ENCODE peak calls at places on chromosomes 12 and 14, in ten cellular contexts. C is HEK293T; B is left kidney; P is NCI-H2171 treated with DMSO at 0.1 percent for 48 hours; Q is NCI-H460; N is dorsolateral prefrontal cortex; O is NCI-H748 treated with DMSO at 0.1 percent for 48 hours; G is fibroblast of pulmonary artery; Y is ascending aorta; X is CD4-positive, CD25-positive, alpha-beta regulatory T cell. M is an unnamed sample.

GRCh38 chr14:74249433-74250375 is 10.5 kb downstream of the VSX2 start:
- DNase-seq in N (no peak), P (no peak), C (no peak), O (no peak), X (no peak), Y (no peak), Q (no peak), B (no peak), G (no peak), M (no peak)

GRCh38 chr14:73189651-73190050 is 47.7 kb upstream of the PAPLN start:
- DNase-seq in Y (no peak), X (no peak), B (no peak), C (no peak), Q (no peak), O (no peak), P (no peak), N (no peak), G (no peak), M (no peak)

GRCh38 chr12:85531345-85531744 is 251.3 kb downstream of the ALX1 start:
- DNase-seq in N (no peak), B (no peak), Y (no peak), Q (no peak), G (no peak), P (no peak), C (no peak), X (no peak), O (no peak), M (no peak)

GRCh38 chr14:69133206-69134125 is 19.5 kb downstream of the DCAF5 start:
- DNase-seq in P (no peak), O (no peak), G (peak; percentile 84), N (no peak), C (peak; percentile 19), Y (no peak), X (no peak), B (no peak), Q (peak; percentile 62), M (peak; percentile 70)

GRCh38 chr12:49615725-49616124 is 7.6 kb upstream of the PRPF40B start:
- DNase-seq in Q (no peak), O (no peak), B (no peak), C (no peak), Y (no peak), P (no peak), X (no peak), G (peak; percentile 20), N (no peak), M (no peak)

GRCh38 chr12:23202746-23203145 is 577.8 kb downstream of the ETNK1 start:
- DNase-seq in C (no peak), Y (no peak), Q (no peak), G (no peak), B (no peak), N (no peak), X (no peak), O (no peak), P (no peak), M (no peak)

GRCh38 chr12:39145175-39145999 is 240.0 kb upstream of the CPNE8 start:
- DNase-seq in Q (peak; percentile 49), B (peak; percentile 78), Y (no peak), O (no peak), G (peak; percentile 43), N (no peak), C (no peak), P (no peak), X (no peak), M (peak; percentile 61)

GRCh38 chr14:63875311-63875710 is 22.5 kb downstream of the SYNE2 start:
- DNase-seq in G (peak; percentile 97), Q (no peak), Y (peak; percentile 77), B (no peak), P (no peak), X (no peak), O (no peak), C (no peak), N (no peak), M (no peak)

GRCh38 chr14:30375280-30375892 is 183.6 kb upstream of the G2E3 start:
- DNase-seq in G (peak; percentile 64), Y (peak; percentile 71), N (peak; percentile 73), O (peak; percentile 71), B (peak; percentile 66), P (peak; percentile 51), C (peak; percentile 57), X (peak; percentile 36), Q (peak; percentile 40), M (peak; percentile 71)

GRCh38 chr12:47590771-47591368 is 115.0 kb downstream of the RPAP3 start:
- DNase-seq in N (no peak), B (peak; percentile 53), O (no peak), P (no peak), Q (no peak), X (no peak), C (no peak), Y (no peak), G (no peak), M (no peak)

GRCh38 chr12:104686196-104686595 is 229.4 kb downstream of the CHST11 start:
- DNase-seq in N (no peak), P (peak; percentile 84), Y (no peak), B (peak; percentile 47), Q (no peak), G (peak; percentile 47), C (no peak), X (no peak), O (no peak), M (no peak)

GRCh38 chr14:19878029-19878642 is 3.2 kb downstream of the OR4K2 start:
- DNase-seq in O (no peak), Q (peak; percentile 39), N (no peak), X (no peak), P (peak; percentile 55), G (peak; percentile 20), Y (no peak), B (no peak), C (no peak), M (peak; percentile 3)

GRCh38 chr14:54778618-54779017 is 124.0 kb downstream of the GCH1 start:
- DNase-seq in Q (no peak), Y (peak; percentile 50), G (no peak), O (no peak), C (no peak), B (no peak), N (no peak), P (no peak), X (no peak), M (no peak)

GRCh38 chr12:108730337-108731104 is 797 bp downstream of the CORO1C start:
- DNase-seq in N (peak; percentile 39), P (peak; percentile 85), G (peak; percentile 73), O (peak; percentile 72), Q (peak; percentile 24), C (peak; percentile 60), Y (peak; percentile 87), X (no peak), B (peak; percentile 88), M (peak; percentile 93)

GRCh38 chr12:98939926-98940325 is 294.8 kb downstream of the APAF1 start:
- DNase-seq in N (no peak), Q (no peak), O (no peak), C (no peak), G (no peak), Y (no peak), P (no peak), X (no peak), B (no peak), M (no peak)

GRCh38 chr14:26394114-26394855 is 203.5 kb downstream of the NOVA1 start:
- DNase-seq in X (no peak), Y (no peak), C (no peak), Q (peak; percentile 15), P (peak; percentile 27), O (peak; percentile 76), N (no peak), G (peak; percentile 69), B (peak; percentile 39), M (peak; percentile 87)

GRCh38 chr14:61585598-61586538 is 109.4 kb upstream of the HIF1A start:
- DNase-seq in X (no peak), G (peak; percentile 81), O (no peak), Y (peak; percentile 91), P (no peak), N (peak; percentile 42), B (peak; percentile 70), Q (no peak), C (peak; percentile 55), M (no peak)

GRCh38 chr12:12091977-12092663 is 21.4 kb downstream of the BCL2L14 start:
- DNase-seq in P (peak; percentile 2), C (no peak), Q (no peak), G (peak; percentile 35), N (no peak), O (no peak), X (no peak), B (no peak), Y (no peak), M (no peak)

GRCh38 chr14:77186911-77187648 is 5.5 kb downstream of the TMEM63C start:
- DNase-seq in B (peak; percentile 15), O (no peak), C (no peak), P (no peak), Y (no peak), G (peak; percentile 6), Q (no peak), X (no peak), N (no peak), M (peak; percentile 71)

GRCh38 chr14:65769151-65769550 is 356.6 kb downstream of the FUT8 start:
- DNase-seq in C (no peak), X (no peak), O (no peak), Y (no peak), Q (no peak), P (no peak), N (no peak), G (no peak), B (no peak), M (no peak)

GRCh38 chr12:119869720-119870119 is 7.4 kb downstream of the CIT start:
- DNase-seq in Y (peak; percentile 70), G (peak; percentile 86), C (no peak), Q (peak; percentile 36), X (no peak), B (no peak), N (no peak), P (peak; percentile 40), O (no peak), M (no peak)

GRCh38 chr12:131379758-131380157 is 331.1 kb upstream of the SFSWAP start:
- DNase-seq in N (no peak), Y (peak; percentile 52), P (no peak), G (no peak), C (no peak), O (no peak), Q (no peak), X (no peak), B (peak; percentile 39), M (peak; percentile 22)

GRCh38 chr12:4034926-4035325 is 161.7 kb upstream of the PARP11 start:
- DNase-seq in B (peak; percentile 85), O (no peak), G (no peak), C (no peak), Y (no peak), X (no peak), N (no peak), P (no peak), Q (no peak), M (no peak)

GRCh38 chr14:28375295-28375694 is 391.3 kb upstream of the FOXG1 start:
- DNase-seq in C (peak; percentile 16), N (no peak), Y (no peak), O (no peak), B (peak; percentile 38), G (peak; percentile 69), P (peak; percentile 23), X (no peak), Q (peak; percentile 25), M (peak; percentile 72)

GRCh38 chr14:91872517-91873470 is 5.5 kb upstream of the TC2N start:
- DNase-seq in G (peak; percentile 95), B (no peak), Y (peak; percentile 95), N (no peak), C (no peak), O (no peak), Q (peak; percentile 73), P (no peak), X (peak; percentile 60), M (no peak)

GRCh38 chr12:66885115-66885875 is 206.4 kb upstream of the GRIP1 start:
- DNase-seq in O (no peak), Q (no peak), Y (no peak), B (no peak), C (no peak), P (peak; percentile 60), N (no peak), G (no peak), X (no peak), M (peak; percentile 6)

GRCh38 chr14:61042220-61042619 is 61.2 kb downstream of the SLC38A6 start:
- DNase-seq in Y (no peak), G (no peak), Q (no peak), P (no peak), N (no peak), O (peak; percentile 96), C (no peak), B (no peak), X (no peak), M (no peak)

GRCh38 chr14:103136076-103136340 is 12.7 kb downstream of the TNFAIP2 start:
- DNase-seq in Q (no peak), Y (no peak), P (no peak), G (no peak), X (no peak), O (no peak), C (no peak), B (no peak), N (no peak), M (no peak)

M was measured in mesendoderm.